ENCODE peak calls at places on chromosomes 5 and 9, in nine cellular contexts. One of them, this sample, is unnamed. For H3K4me1, the result is how much of the 10 kb centered on the place peaks cover.

GRCh38 chr9:130128251-130128650 is 44.0 kb upstream of the NCS1 start:
- DNase-seq in tibial nerve: no peak
- DNase-seq in mucosa of descending colon: peak
- DNase-seq in mammary epithelial cell: no peak
- DNase-seq in left ventricle myocardium inferior: no peak
- DNase-seq in mesenchymal stem cell: no peak
- DNase-seq in psoas muscle: no peak
- DNase-seq in fibroblast of lung: no peak
- DNase-seq in transverse colon: peak
- DNase-seq in this sample: peak

GRCh38 chr9:123423036-123423640 is 67.1 kb downstream of the CRB2 start:
- DNase-seq in transverse colon: no peak
- DNase-seq in fibroblast of lung: no peak
- DNase-seq in tibial nerve: no peak
- DNase-seq in mesenchymal stem cell: no peak
- DNase-seq in mammary epithelial cell: no peak
- DNase-seq in left ventricle myocardium inferior: no peak
- DNase-seq in psoas muscle: no peak
- DNase-seq in mucosa of descending colon: no peak
- DNase-seq in this sample: peak

GRCh38 chr5:9833871-9834270 is 203.7 kb upstream of the TAS2R1 start:
- DNase-seq in left ventricle myocardium inferior: no peak
- DNase-seq in tibial nerve: no peak
- DNase-seq in mammary epithelial cell: no peak
- DNase-seq in mesenchymal stem cell: no peak
- DNase-seq in psoas muscle: no peak
- DNase-seq in mucosa of descending colon: no peak
- DNase-seq in transverse colon: no peak
- DNase-seq in fibroblast of lung: no peak
- DNase-seq in this sample: no peak

GRCh38 chr5:149317281-149318048 is 27.8 kb upstream of the GRPEL2 start:
- DNase-seq in mesenchymal stem cell: peak
- DNase-seq in tibial nerve: no peak
- DNase-seq in mucosa of descending colon: peak
- DNase-seq in psoas muscle: no peak
- DNase-seq in left ventricle myocardium inferior: no peak
- DNase-seq in fibroblast of lung: peak
- DNase-seq in transverse colon: peak
- DNase-seq in mammary epithelial cell: peak
- DNase-seq in this sample: no peak

GRCh38 chr9:109968702-109969450 is 188.9 kb downstream of the PALM2AKAP2 start:
- DNase-seq in mesenchymal stem cell: peak
- DNase-seq in mucosa of descending colon: no peak
- DNase-seq in left ventricle myocardium inferior: no peak
- DNase-seq in fibroblast of lung: no peak
- DNase-seq in transverse colon: no peak
- DNase-seq in mammary epithelial cell: peak
- DNase-seq in psoas muscle: no peak
- DNase-seq in tibial nerve: no peak
- DNase-seq in this sample: no peak

GRCh38 chr9:112166176-112167140 is 8.6 kb downstream of the SUSD1 start:
- DNase-seq in mesenchymal stem cell: peak
- DNase-seq in mammary epithelial cell: peak
- DNase-seq in fibroblast of lung: peak
- DNase-seq in psoas muscle: no peak
- DNase-seq in left ventricle myocardium inferior: no peak
- DNase-seq in tibial nerve: peak
- DNase-seq in transverse colon: no peak
- DNase-seq in mucosa of descending colon: no peak
- DNase-seq in this sample: no peak

GRCh38 chr5:14156611-14157493 is 13.7 kb downstream of the TRIO start:
- DNase-seq in fibroblast of lung: peak
- DNase-seq in left ventricle myocardium inferior: no peak
- DNase-seq in mesenchymal stem cell: peak
- DNase-seq in psoas muscle: no peak
- DNase-seq in mucosa of descending colon: no peak
- DNase-seq in tibial nerve: no peak
- DNase-seq in mammary epithelial cell: peak
- DNase-seq in transverse colon: no peak
- DNase-seq in this sample: no peak

GRCh38 chr9:22158983-22159382 is 149.9 kb upstream of the CDKN2B start:
- DNase-seq in mammary epithelial cell: no peak
- DNase-seq in fibroblast of lung: peak
- DNase-seq in transverse colon: peak
- DNase-seq in mesenchymal stem cell: peak
- DNase-seq in psoas muscle: peak
- DNase-seq in left ventricle myocardium inferior: peak
- DNase-seq in tibial nerve: peak
- DNase-seq in mucosa of descending colon: peak
- DNase-seq in this sample: no peak

GRCh38 chr5:72085319-72085718 is 22.0 kb upstream of the MAP1B start:
- DNase-seq in tibial nerve: no peak
- DNase-seq in mesenchymal stem cell: no peak
- DNase-seq in psoas muscle: no peak
- DNase-seq in left ventricle myocardium inferior: no peak
- DNase-seq in fibroblast of lung: no peak
- DNase-seq in mammary epithelial cell: no peak
- DNase-seq in transverse colon: no peak
- DNase-seq in mucosa of descending colon: no peak
- DNase-seq in this sample: no peak

GRCh38 chr9:95924955-95925354 is 49.5 kb downstream of the ERCC6L2 start:
- DNase-seq in left ventricle myocardium inferior: no peak
- DNase-seq in mammary epithelial cell: no peak
- DNase-seq in transverse colon: peak
- DNase-seq in fibroblast of lung: no peak
- DNase-seq in mucosa of descending colon: no peak
- DNase-seq in mesenchymal stem cell: no peak
- DNase-seq in psoas muscle: no peak
- DNase-seq in tibial nerve: no peak
- DNase-seq in this sample: no peak

GRCh38 chr9:21317956-21318923 is 13.1 kb upstream of the IFNA5 start:
- DNase-seq in mammary epithelial cell: peak
- DNase-seq in transverse colon: peak
- DNase-seq in left ventricle myocardium inferior: no peak
- DNase-seq in mesenchymal stem cell: peak
- DNase-seq in psoas muscle: no peak
- DNase-seq in mucosa of descending colon: peak
- DNase-seq in fibroblast of lung: peak
- DNase-seq in tibial nerve: no peak
- DNase-seq in this sample: no peak

GRCh38 chr5:115460476-115460875 is 84.1 kb downstream of the FEM1C start:
- DNase-seq in fibroblast of lung: peak
- DNase-seq in transverse colon: no peak
- DNase-seq in left ventricle myocardium inferior: peak
- DNase-seq in psoas muscle: peak
- DNase-seq in mucosa of descending colon: no peak
- DNase-seq in mammary epithelial cell: peak
- DNase-seq in tibial nerve: no peak
- DNase-seq in mesenchymal stem cell: peak
- DNase-seq in this sample: peak

GRCh38 chr5:115461093-115461492 is 83.5 kb downstream of the FEM1C start:
- DNase-seq in mucosa of descending colon: no peak
- DNase-seq in left ventricle myocardium inferior: no peak
- DNase-seq in psoas muscle: no peak
- DNase-seq in mesenchymal stem cell: no peak
- DNase-seq in transverse colon: no peak
- DNase-seq in fibroblast of lung: peak
- DNase-seq in tibial nerve: no peak
- DNase-seq in mammary epithelial cell: no peak
- DNase-seq in this sample: no peak

GRCh38 chr5:115465416-115465815 is 79.2 kb downstream of the FEM1C start:
- DNase-seq in left ventricle myocardium inferior: no peak
- DNase-seq in psoas muscle: no peak
- DNase-seq in fibroblast of lung: peak
- DNase-seq in transverse colon: no peak
- DNase-seq in mammary epithelial cell: peak
- DNase-seq in mesenchymal stem cell: no peak
- DNase-seq in tibial nerve: no peak
- DNase-seq in mucosa of descending colon: no peak
- DNase-seq in this sample: no peak

GRCh38 chr5:115461506-115462290 is 82.9 kb downstream of the FEM1C start:
- DNase-seq in mammary epithelial cell: peak
- DNase-seq in tibial nerve: no peak
- DNase-seq in fibroblast of lung: peak
- DNase-seq in mucosa of descending colon: no peak
- DNase-seq in left ventricle myocardium inferior: no peak
- DNase-seq in transverse colon: no peak
- DNase-seq in psoas muscle: no peak
- DNase-seq in mesenchymal stem cell: peak
- DNase-seq in this sample: no peak

GRCh38 chr5:115463985-115464384 is 80.6 kb downstream of the FEM1C start:
- DNase-seq in transverse colon: no peak
- DNase-seq in left ventricle myocardium inferior: no peak
- DNase-seq in mucosa of descending colon: no peak
- DNase-seq in mesenchymal stem cell: no peak
- DNase-seq in tibial nerve: no peak
- DNase-seq in mammary epithelial cell: no peak
- DNase-seq in fibroblast of lung: peak
- DNase-seq in psoas muscle: no peak
- DNase-seq in this sample: no peak
- H3K4me1 ChIP-seq in transverse colon: under half
- H3K4me1 ChIP-seq in left ventricle myocardium inferior: under half
- H3K4me1 ChIP-seq in mucosa of descending colon: under half
- H3K4me1 ChIP-seq in mesenchymal stem cell: under half
- H3K4me1 ChIP-seq in tibial nerve: under half
- H3K4me1 ChIP-seq in mammary epithelial cell: under half
- H3K4me1 ChIP-seq in fibroblast of lung: under half
- H3K4me1 ChIP-seq in psoas muscle: under half
- H3K4me1 ChIP-seq in this sample: under half

DNA sequence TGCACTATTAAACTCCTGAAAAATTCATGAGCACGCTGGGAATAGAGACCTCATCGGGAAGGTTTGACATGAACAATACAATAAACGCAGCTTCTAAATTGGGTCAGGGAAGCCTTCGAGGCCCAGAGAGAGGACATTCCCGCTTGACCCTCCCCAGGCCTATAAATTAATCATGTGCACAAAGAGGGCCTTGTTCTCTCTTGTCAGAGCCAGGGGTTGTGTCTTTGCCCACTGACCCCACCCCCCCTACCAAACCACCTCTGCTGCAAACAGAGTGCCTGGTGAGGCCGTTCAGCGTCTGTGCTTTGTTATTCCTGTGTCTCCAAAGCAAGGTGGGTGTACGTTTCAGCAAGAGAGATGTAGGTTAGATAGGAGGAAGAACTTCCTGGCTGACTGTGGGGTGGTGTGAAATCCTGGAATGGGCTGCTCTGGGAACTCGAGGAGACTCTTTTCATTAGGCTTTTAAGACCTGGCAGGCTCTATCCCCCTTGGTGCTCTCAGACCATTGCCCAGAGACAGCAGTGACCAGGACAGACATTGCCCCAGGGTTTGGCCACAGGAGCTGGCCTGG is 18.2 kb upstream of the DAB2IP start:
- DNase-seq in tibial nerve: no peak
- DNase-seq in transverse colon: no peak
- DNase-seq in fibroblast of lung: no peak
- DNase-seq in psoas muscle: no peak
- DNase-seq in mesenchymal stem cell: no peak
- DNase-seq in left ventricle myocardium inferior: no peak
- DNase-seq in mammary epithelial cell: no peak
- DNase-seq in mucosa of descending colon: no peak
- DNase-seq in this sample: no peak
- H3K4me1 ChIP-seq in tibial nerve: under half
- H3K4me1 ChIP-seq in transverse colon: under half
- H3K4me1 ChIP-seq in fibroblast of lung: under half
- H3K4me1 ChIP-seq in psoas muscle: half or more
- H3K4me1 ChIP-seq in mesenchymal stem cell: under half
- H3K4me1 ChIP-seq in left ventricle myocardium inferior: half or more
- H3K4me1 ChIP-seq in mammary epithelial cell: under half
- H3K4me1 ChIP-seq in mucosa of descending colon: under half
- H3K4me1 ChIP-seq in this sample: under half

DNA sequence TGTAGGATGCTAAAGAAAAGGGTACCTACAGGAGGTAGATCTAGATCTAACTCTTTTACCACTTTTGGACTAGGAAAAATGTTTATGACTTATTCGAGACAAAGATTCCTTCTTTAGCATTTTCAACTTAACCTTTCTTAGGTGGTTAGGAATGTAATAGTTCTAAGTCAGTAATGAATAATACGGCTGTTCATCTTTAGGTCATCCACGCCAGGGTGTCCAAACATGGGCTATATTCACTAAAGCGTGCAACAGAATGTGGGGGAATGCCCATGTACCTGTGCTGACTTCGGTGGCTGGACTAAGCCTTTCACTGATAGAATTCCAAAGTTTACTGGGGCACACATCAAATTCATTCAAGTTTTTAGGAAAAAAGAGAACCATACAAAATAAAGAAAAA is 164.7 kb downstream of the TSSK1B start:
- DNase-seq in psoas muscle: no peak
- DNase-seq in tibial nerve: no peak
- DNase-seq in mucosa of descending colon: no peak
- DNase-seq in fibroblast of lung: no peak
- DNase-seq in transverse colon: no peak
- DNase-seq in mesenchymal stem cell: no peak
- DNase-seq in mammary epithelial cell: no peak
- DNase-seq in left ventricle myocardium inferior: no peak
- DNase-seq in this sample: no peak
- H3K4me1 ChIP-seq in psoas muscle: under half
- H3K4me1 ChIP-seq in tibial nerve: under half
- H3K4me1 ChIP-seq in mucosa of descending colon: under half
- H3K4me1 ChIP-seq in fibroblast of lung: under half
- H3K4me1 ChIP-seq in transverse colon: under half
- H3K4me1 ChIP-seq in mesenchymal stem cell: under half
- H3K4me1 ChIP-seq in mammary epithelial cell: half or more
- H3K4me1 ChIP-seq in left ventricle myocardium inferior: half or more
- H3K4me1 ChIP-seq in this sample: under half

GRCh38 chr9:92736816-92737606 is 27.6 kb downstream of the BICD2 start:
- DNase-seq in psoas muscle: no peak
- DNase-seq in tibial nerve: no peak
- DNase-seq in mucosa of descending colon: no peak
- DNase-seq in transverse colon: no peak
- DNase-seq in mesenchymal stem cell: no peak
- DNase-seq in fibroblast of lung: peak
- DNase-seq in mammary epithelial cell: peak
- DNase-seq in left ventricle myocardium inferior: no peak
- DNase-seq in this sample: no peak

GRCh38 chr9:92740015-92740408 is 24.6 kb downstream of the BICD2 start:
- DNase-seq in psoas muscle: no peak
- DNase-seq in transverse colon: no peak
- DNase-seq in left ventricle myocardium inferior: no peak
- DNase-seq in tibial nerve: no peak
- DNase-seq in mammary epithelial cell: no peak
- DNase-seq in mucosa of descending colon: no peak
- DNase-seq in mesenchymal stem cell: no peak
- DNase-seq in fibroblast of lung: peak
- DNase-seq in this sample: no peak

GRCh38 chr9:92739346-92740014 is 25.2 kb downstream of the BICD2 start:
- DNase-seq in mammary epithelial cell: no peak
- DNase-seq in mesenchymal stem cell: no peak
- DNase-seq in mucosa of descending colon: no peak
- DNase-seq in left ventricle myocardium inferior: no peak
- DNase-seq in psoas muscle: no peak
- DNase-seq in fibroblast of lung: no peak
- DNase-seq in tibial nerve: no peak
- DNase-seq in transverse colon: no peak
- DNase-seq in this sample: peak

GRCh38 chr9:92737611-92738299 is 26.9 kb downstream of the BICD2 start:
- DNase-seq in mammary epithelial cell: no peak
- DNase-seq in tibial nerve: no peak
- DNase-seq in mesenchymal stem cell: no peak
- DNase-seq in mucosa of descending colon: no peak
- DNase-seq in fibroblast of lung: no peak
- DNase-seq in transverse colon: peak
- DNase-seq in left ventricle myocardium inferior: no peak
- DNase-seq in psoas muscle: no peak
- DNase-seq in this sample: no peak

GRCh38 chr9:92738661-92739081 is 26.0 kb downstream of the BICD2 start:
- DNase-seq in mesenchymal stem cell: no peak
- DNase-seq in fibroblast of lung: peak
- DNase-seq in left ventricle myocardium inferior: no peak
- DNase-seq in mammary epithelial cell: peak
- DNase-seq in transverse colon: no peak
- DNase-seq in tibial nerve: no peak
- DNase-seq in mucosa of descending colon: no peak
- DNase-seq in psoas muscle: no peak
- DNase-seq in this sample: no peak
- H3K4me1 ChIP-seq in mesenchymal stem cell: under half
- H3K4me1 ChIP-seq in fibroblast of lung: under half
- H3K4me1 ChIP-seq in left ventricle myocardium inferior: half or more
- H3K4me1 ChIP-seq in mammary epithelial cell: half or more
- H3K4me1 ChIP-seq in transverse colon: under half
- H3K4me1 ChIP-seq in tibial nerve: half or more
- H3K4me1 ChIP-seq in mucosa of descending colon: under half
- H3K4me1 ChIP-seq in psoas muscle: half or more
- H3K4me1 ChIP-seq in this sample: under half

This sample was measured in kidney.